ENCODE peak calls at places on chromosomes 12 and 14, in ten cellular contexts. One of them, this sample, is unnamed.

GRCh38 chr12:868722-869121 is 80.8 kb downstream of the RAD52 start:
- DNase-seq in uterus: no peak
- DNase-seq in body of pancreas: no peak
- DNase-seq in right lobe of liver: no peak
- DNase-seq in heart left ventricle: no peak
- DNase-seq in tibial nerve: no peak
- DNase-seq in A549: no peak
- DNase-seq in Peyer's patch: no peak
- DNase-seq in ovary: no peak
- DNase-seq in HepG2: no peak
- DNase-seq in this sample: no peak

GRCh38 chr12:132534076-132534475 is 44.1 kb downstream of the FBRSL1 start:
- DNase-seq in uterus: no peak
- DNase-seq in body of pancreas: no peak
- DNase-seq in right lobe of liver: no peak
- DNase-seq in heart left ventricle: no peak
- DNase-seq in tibial nerve: no peak
- DNase-seq in A549: no peak
- DNase-seq in Peyer's patch: no peak
- DNase-seq in ovary: no peak
- DNase-seq in HepG2: no peak
- DNase-seq in this sample: no peak

GRCh38 chr12:810635-811415 is 58.4 kb downstream of the WNK1 start:
- DNase-seq in uterus: no peak
- DNase-seq in body of pancreas: no peak
- DNase-seq in right lobe of liver: no peak
- DNase-seq in heart left ventricle: no peak
- DNase-seq in tibial nerve: no peak
- DNase-seq in A549: no peak
- DNase-seq in Peyer's patch: no peak
- DNase-seq in ovary: no peak
- DNase-seq in HepG2: no peak
- DNase-seq in this sample: peak

GRCh38 chr14:95496690-95497241 is 19.7 kb downstream of the SYNE3 start:
- DNase-seq in uterus: peak
- DNase-seq in body of pancreas: no peak
- DNase-seq in right lobe of liver: no peak
- DNase-seq in heart left ventricle: peak
- DNase-seq in tibial nerve: no peak
- DNase-seq in A549: no peak
- DNase-seq in Peyer's patch: peak
- DNase-seq in ovary: peak
- DNase-seq in HepG2: no peak
- DNase-seq in this sample: no peak

GRCh38 chr14:64946310-64947045 is 3.9 kb upstream of the GPX2 start:
- DNase-seq in uterus: no peak
- DNase-seq in body of pancreas: no peak
- DNase-seq in right lobe of liver: no peak
- DNase-seq in heart left ventricle: no peak
- DNase-seq in tibial nerve: no peak
- DNase-seq in A549: no peak
- DNase-seq in Peyer's patch: no peak
- DNase-seq in ovary: no peak
- DNase-seq in HepG2: no peak
- DNase-seq in this sample: no peak

GRCh38 chr12:93540506-93540905 is 32.0 kb upstream of the SOCS2 start:
- DNase-seq in uterus: no peak
- DNase-seq in body of pancreas: no peak
- DNase-seq in right lobe of liver: no peak
- DNase-seq in heart left ventricle: no peak
- DNase-seq in tibial nerve: no peak
- DNase-seq in A549: no peak
- DNase-seq in Peyer's patch: no peak
- DNase-seq in ovary: no peak
- DNase-seq in HepG2: no peak
- DNase-seq in this sample: no peak

GRCh38 chr12:6241495-6241894 is 41.3 kb downstream of the CD9 start:
- DNase-seq in uterus: no peak
- DNase-seq in body of pancreas: peak
- DNase-seq in right lobe of liver: no peak
- DNase-seq in heart left ventricle: peak
- DNase-seq in tibial nerve: peak
- DNase-seq in A549: no peak
- DNase-seq in Peyer's patch: peak
- DNase-seq in ovary: no peak
- DNase-seq in HepG2: no peak
- DNase-seq in this sample: no peak

GRCh38 chr12:1851126-1851791 is 30.9 kb downstream of the LRTM2 start:
- DNase-seq in uterus: no peak
- DNase-seq in body of pancreas: no peak
- DNase-seq in right lobe of liver: no peak
- DNase-seq in heart left ventricle: no peak
- DNase-seq in tibial nerve: no peak
- DNase-seq in A549: no peak
- DNase-seq in Peyer's patch: no peak
- DNase-seq in ovary: no peak
- DNase-seq in HepG2: no peak
- DNase-seq in this sample: no peak

GRCh38 chr12:132243596-132244289 is 85.6 kb downstream of the GALNT9 start:
- DNase-seq in uterus: no peak
- DNase-seq in body of pancreas: no peak
- DNase-seq in right lobe of liver: no peak
- DNase-seq in heart left ventricle: no peak
- DNase-seq in tibial nerve: no peak
- DNase-seq in A549: no peak
- DNase-seq in Peyer's patch: no peak
- DNase-seq in ovary: no peak
- DNase-seq in HepG2: peak
- DNase-seq in this sample: no peak

GRCh38 chr12:3684449-3685051 is 68.4 kb downstream of the CRACR2A start:
- DNase-seq in uterus: no peak
- DNase-seq in body of pancreas: no peak
- DNase-seq in right lobe of liver: no peak
- DNase-seq in heart left ventricle: peak
- DNase-seq in tibial nerve: no peak
- DNase-seq in A549: no peak
- DNase-seq in Peyer's patch: no peak
- DNase-seq in ovary: no peak
- DNase-seq in HepG2: no peak
- DNase-seq in this sample: peak

GRCh38 chr14:77007975-77008421 is 20.5 kb downstream of the IRF2BPL start:
- DNase-seq in uterus: peak
- DNase-seq in body of pancreas: peak
- DNase-seq in right lobe of liver: peak
- DNase-seq in heart left ventricle: peak
- DNase-seq in tibial nerve: no peak
- DNase-seq in A549: no peak
- DNase-seq in Peyer's patch: no peak
- DNase-seq in ovary: no peak
- DNase-seq in HepG2: no peak
- DNase-seq in this sample: no peak

GRCh38 chr12:49973361-49973830 is 649 bp downstream of the AQP6 start:
- DNase-seq in uterus: no peak
- DNase-seq in body of pancreas: no peak
- DNase-seq in right lobe of liver: no peak
- DNase-seq in heart left ventricle: no peak
- DNase-seq in tibial nerve: no peak
- DNase-seq in A549: no peak
- DNase-seq in Peyer's patch: peak
- DNase-seq in ovary: no peak
- DNase-seq in HepG2: no peak
- DNase-seq in this sample: no peak

GRCh38 chr12:66288121-66288520 is 14.2 kb upstream of the HELB start:
- DNase-seq in uterus: no peak
- DNase-seq in body of pancreas: no peak
- DNase-seq in right lobe of liver: no peak
- DNase-seq in heart left ventricle: no peak
- DNase-seq in tibial nerve: no peak
- DNase-seq in A549: no peak
- DNase-seq in Peyer's patch: no peak
- DNase-seq in ovary: no peak
- DNase-seq in HepG2: no peak
- DNase-seq in this sample: no peak

GRCh38 chr12:128970941-128971340 is 117.7 kb downstream of the GLT1D1 start:
- DNase-seq in uterus: no peak
- DNase-seq in body of pancreas: no peak
- DNase-seq in right lobe of liver: no peak
- DNase-seq in heart left ventricle: no peak
- DNase-seq in tibial nerve: no peak
- DNase-seq in A549: no peak
- DNase-seq in Peyer's patch: no peak
- DNase-seq in ovary: no peak
- DNase-seq in HepG2: no peak
- DNase-seq in this sample: no peak

GRCh38 chr14:66610154-66610563 is 102.2 kb downstream of the GPHN start:
- DNase-seq in uterus: no peak
- DNase-seq in body of pancreas: no peak
- DNase-seq in right lobe of liver: no peak
- DNase-seq in heart left ventricle: no peak
- DNase-seq in tibial nerve: no peak
- DNase-seq in A549: peak
- DNase-seq in Peyer's patch: no peak
- DNase-seq in ovary: no peak
- DNase-seq in HepG2: peak
- DNase-seq in this sample: peak

GRCh38 chr12:67698711-67699603 is 50.4 kb downstream of the DYRK2 start:
- DNase-seq in uterus: no peak
- DNase-seq in body of pancreas: no peak
- DNase-seq in right lobe of liver: no peak
- DNase-seq in heart left ventricle: no peak
- DNase-seq in tibial nerve: no peak
- DNase-seq in A549: no peak
- DNase-seq in Peyer's patch: no peak
- DNase-seq in ovary: no peak
- DNase-seq in HepG2: no peak
- DNase-seq in this sample: no peak

GRCh38 chr14:101364503-101365328 is 196.6 kb upstream of the DIO3 start:
- DNase-seq in uterus: peak
- DNase-seq in body of pancreas: peak
- DNase-seq in right lobe of liver: peak
- DNase-seq in heart left ventricle: no peak
- DNase-seq in tibial nerve: peak
- DNase-seq in A549: no peak
- DNase-seq in Peyer's patch: no peak
- DNase-seq in ovary: peak
- DNase-seq in HepG2: no peak
- DNase-seq in this sample: no peak

GRCh38 chr14:45699451-45699850 is 446.4 kb upstream of the MIS18BP1 start:
- DNase-seq in uterus: no peak
- DNase-seq in body of pancreas: no peak
- DNase-seq in right lobe of liver: no peak
- DNase-seq in heart left ventricle: no peak
- DNase-seq in tibial nerve: no peak
- DNase-seq in A549: no peak
- DNase-seq in Peyer's patch: no peak
- DNase-seq in ovary: no peak
- DNase-seq in HepG2: no peak
- DNase-seq in this sample: no peak

DNA sequence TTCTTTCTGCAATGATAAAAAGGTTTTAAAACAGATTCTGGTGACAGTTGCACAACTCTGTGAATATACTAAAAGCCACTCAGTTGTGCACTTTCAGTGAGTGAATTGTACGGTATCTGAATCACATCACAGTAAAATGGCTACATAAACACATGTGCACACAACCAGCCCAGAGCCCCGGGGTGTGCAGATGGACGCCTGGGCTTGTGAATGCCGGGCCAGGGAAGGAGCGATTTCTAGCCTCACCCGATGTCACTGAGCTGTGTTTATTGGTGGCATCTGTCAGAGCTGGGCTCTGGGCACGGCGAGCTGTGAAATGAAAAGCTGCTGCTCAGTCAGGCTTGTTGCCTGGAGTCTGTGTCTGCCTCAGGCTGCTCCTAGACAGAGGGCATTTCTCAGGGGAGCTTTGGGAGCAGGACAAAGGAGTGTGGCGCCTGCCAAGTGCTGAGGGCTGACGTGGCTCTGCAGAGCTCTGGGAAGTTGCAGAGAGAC is 25.9 kb downstream of the RHOF start:
- DNase-seq in uterus: peak
- DNase-seq in body of pancreas: no peak
- DNase-seq in right lobe of liver: no peak
- DNase-seq in heart left ventricle: peak
- DNase-seq in tibial nerve: no peak
- DNase-seq in A549: no peak
- DNase-seq in Peyer's patch: no peak
- DNase-seq in ovary: no peak
- DNase-seq in HepG2: no peak
- DNase-seq in this sample: no peak
- TF ChIP-seq POLR2A in uterus: no peak
- TF ChIP-seq POLR2A in body of pancreas: no peak
- TF ChIP-seq POLR2A in right lobe of liver: no peak
- TF ChIP-seq POLR2A in heart left ventricle: no peak
- TF ChIP-seq POLR2A in tibial nerve: no peak
- TF ChIP-seq POLR2A in A549: no peak
- TF ChIP-seq POLR2A in Peyer's patch: no peak
- TF ChIP-seq POLR2A in ovary: no peak
- TF ChIP-seq POLR2A in HepG2: no peak
- TF ChIP-seq POLR2A in this sample: no peak

GRCh38 chr12:57430117-57430930 is 519 bp downstream of the R3HDM2 start:
- DNase-seq in uterus: no peak
- DNase-seq in body of pancreas: no peak
- DNase-seq in right lobe of liver: peak
- DNase-seq in heart left ventricle: peak
- DNase-seq in tibial nerve: peak
- DNase-seq in A549: no peak
- DNase-seq in Peyer's patch: no peak
- DNase-seq in ovary: no peak
- DNase-seq in HepG2: no peak
- DNase-seq in this sample: peak
- TF ChIP-seq POLR2A in uterus: no peak
- TF ChIP-seq POLR2A in body of pancreas: no peak
- TF ChIP-seq POLR2A in right lobe of liver: no peak
- TF ChIP-seq POLR2A in heart left ventricle: no peak
- TF ChIP-seq POLR2A in tibial nerve: no peak
- TF ChIP-seq POLR2A in A549: peak
- TF ChIP-seq POLR2A in Peyer's patch: no peak
- TF ChIP-seq POLR2A in ovary: no peak
- TF ChIP-seq POLR2A in HepG2: no peak
- TF ChIP-seq POLR2A in this sample: peak

GRCh38 chr14:53861781-53862180 is 94.8 kb downstream of the BMP4 start:
- DNase-seq in uterus: no peak
- DNase-seq in body of pancreas: no peak
- DNase-seq in right lobe of liver: no peak
- DNase-seq in heart left ventricle: no peak
- DNase-seq in tibial nerve: no peak
- DNase-seq in A549: no peak
- DNase-seq in Peyer's patch: no peak
- DNase-seq in ovary: no peak
- DNase-seq in HepG2: no peak
- DNase-seq in this sample: no peak
- TF ChIP-seq POLR2A in uterus: no peak
- TF ChIP-seq POLR2A in body of pancreas: no peak
- TF ChIP-seq POLR2A in right lobe of liver: no peak
- TF ChIP-seq POLR2A in heart left ventricle: no peak
- TF ChIP-seq POLR2A in tibial nerve: no peak
- TF ChIP-seq POLR2A in A549: no peak
- TF ChIP-seq POLR2A in Peyer's patch: no peak
- TF ChIP-seq POLR2A in ovary: no peak
- TF ChIP-seq POLR2A in HepG2: no peak
- TF ChIP-seq POLR2A in this sample: no peak

DNA sequence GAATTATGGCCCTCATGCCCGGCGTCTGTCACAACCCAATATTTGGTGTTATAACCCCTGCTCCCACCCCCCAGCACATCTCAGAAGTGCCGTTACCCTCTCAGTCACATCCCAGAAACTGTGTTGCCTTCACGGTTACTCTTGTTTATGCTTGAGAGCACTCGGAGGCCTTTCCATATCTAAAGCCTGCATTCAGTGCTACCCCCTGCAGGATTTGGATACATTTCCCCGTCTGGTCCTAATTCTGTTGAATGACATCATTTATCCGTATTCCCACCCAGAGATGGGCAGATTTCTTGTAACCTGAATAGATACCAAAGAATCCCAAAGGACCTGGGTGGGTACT is 19.1 kb upstream of the FOS start:
- DNase-seq in uterus: no peak
- DNase-seq in body of pancreas: no peak
- DNase-seq in right lobe of liver: no peak
- DNase-seq in heart left ventricle: no peak
- DNase-seq in tibial nerve: no peak
- DNase-seq in A549: no peak
- DNase-seq in Peyer's patch: no peak
- DNase-seq in ovary: no peak
- DNase-seq in HepG2: no peak
- DNase-seq in this sample: no peak
- TF ChIP-seq POLR2A in uterus: no peak
- TF ChIP-seq POLR2A in body of pancreas: no peak
- TF ChIP-seq POLR2A in right lobe of liver: no peak
- TF ChIP-seq POLR2A in heart left ventricle: no peak
- TF ChIP-seq POLR2A in tibial nerve: peak
- TF ChIP-seq POLR2A in A549: no peak
- TF ChIP-seq POLR2A in Peyer's patch: no peak
- TF ChIP-seq POLR2A in ovary: no peak
- TF ChIP-seq POLR2A in HepG2: no peak
- TF ChIP-seq POLR2A in this sample: peak